ENCODE peak calls at places on chromosomes 3 and 15, in eight cellular contexts. Q is psoas muscle, F is BJ, N is lung, G is WTC11, V is GM06990, I is HL-60, M is upper lobe of left lung. X is an unnamed sample.

GRCh38 chr3:148866261-148866660 is 1.2 kb downstream of the CPA3 start:
- DNase-seq in N (no peak), F (no peak), V (no peak), G (no peak), I (no peak), Q (no peak), M (no peak), X (no peak)

GRCh38 chr15:100043069-100043641 is 298.6 kb downstream of the ADAMTS17 start:
- DNase-seq in I (no peak), G (no peak), Q (peak; percentile 40), N (no peak), F (peak; percentile 42), V (no peak), M (no peak), X (no peak)

GRCh38 chr15:74809951-74810350 is 2.7 kb upstream of the LMAN1L start:
- DNase-seq in V (no peak), N (no peak), Q (no peak), G (no peak), M (no peak), F (no peak), I (no peak), X (no peak)

GRCh38 chr3:189701934-189702693 is 70.9 kb downstream of the TP63 start:
- DNase-seq in G (no peak), V (no peak), F (no peak), M (no peak), N (no peak), Q (no peak), I (no peak), X (no peak)

GRCh38 chr3:193829781-193830180 is 236.8 kb downstream of the OPA1 start:
- DNase-seq in G (no peak), I (no peak), M (no peak), N (peak; percentile 66), F (no peak), Q (no peak), V (no peak), X (no peak)

GRCh38 chr15:32718082-32718821 is 448 bp downstream of the GREM1 start:
- DNase-seq in M (no peak), Q (no peak), G (peak; percentile 37), N (no peak), F (no peak), V (peak; percentile 19), I (no peak), X (no peak)

GRCh38 chr3:190131329-190131728 is 10.6 kb upstream of the P3H2 start:
- DNase-seq in Q (no peak), F (no peak), N (no peak), I (no peak), M (no peak), V (no peak), G (no peak), X (no peak)

GRCh38 chr3:108822167-108822897 is at the start of gene TRAT1:
- DNase-seq in V (no peak), F (no peak), I (no peak), N (no peak), M (no peak), Q (no peak), G (no peak), X (no peak)

GRCh38 chr15:78237146-78237545 is 2.8 kb upstream of the ACSBG1 start:
- DNase-seq in Q (no peak), V (no peak), M (no peak), F (no peak), G (no peak), I (no peak), N (no peak), X (no peak)

GRCh38 chr3:113839551-113839950 is 963 bp downstream of the GRAMD1C start:
- DNase-seq in V (no peak), I (no peak), M (no peak), N (no peak), Q (no peak), F (no peak), G (no peak), X (no peak)

GRCh38 chr3:96843505-96844203 is 29.3 kb downstream of the EPHA6 start:
- DNase-seq in N (no peak), M (no peak), Q (no peak), F (no peak), I (no peak), V (no peak), G (no peak), X (no peak)

GRCh38 chr15:65082303-65082958 is 5.9 kb downstream of the KBTBD13 start:
- DNase-seq in Q (no peak), F (no peak), G (peak; percentile 48), I (no peak), N (no peak), V (no peak), M (no peak), X (no peak)

GRCh38 chr3:8486434-8486833 is 15.2 kb upstream of the LMCD1 start:
- DNase-seq in I (no peak), N (no peak), Q (no peak), M (no peak), V (no peak), F (no peak), G (no peak), X (no peak)

GRCh38 chr15:96028620-96029019 is 301.9 kb upstream of the NR2F2 start:
- DNase-seq in I (no peak), N (no peak), Q (no peak), M (no peak), F (no peak), G (no peak), V (no peak), X (no peak)
- TF ChIP-seq CTCF in I (no peak), N (no peak), Q (no peak), M (no peak), F (no peak), G (no peak), V (no peak), X (no peak)

GRCh38 chr3:120623719-120624093 is 27.6 kb downstream of the NDUFB4 start:
- DNase-seq in M (no peak), N (no peak), I (no peak), G (no peak), V (no peak), Q (no peak), F (no peak), X (no peak)

GRCh38 chr3:120622457-120622856 is 26.3 kb downstream of the NDUFB4 start:
- DNase-seq in F (no peak), G (no peak), M (no peak), Q (no peak), I (no peak), V (peak; percentile 1), N (no peak), X (no peak)

GRCh38 chr3:120625199-120625598 is 29.1 kb downstream of the NDUFB4 start:
- DNase-seq in M (no peak), N (no peak), I (no peak), Q (no peak), G (no peak), V (no peak), F (no peak), X (peak; percentile 17)

GRCh38 chr3:120622870-120623718 is 27.0 kb downstream of the NDUFB4 start:
- DNase-seq in M (no peak), G (peak; percentile 69), Q (no peak), V (no peak), F (peak; percentile 46), I (peak; percentile 21), N (no peak), X (peak; percentile 35)
- TF ChIP-seq CTCF in M (no peak), G (peak; percentile 30), Q (no peak), V (peak; percentile 23), F (no peak), I (no peak), N (no peak), X (peak; percentile 19)

DNA sequence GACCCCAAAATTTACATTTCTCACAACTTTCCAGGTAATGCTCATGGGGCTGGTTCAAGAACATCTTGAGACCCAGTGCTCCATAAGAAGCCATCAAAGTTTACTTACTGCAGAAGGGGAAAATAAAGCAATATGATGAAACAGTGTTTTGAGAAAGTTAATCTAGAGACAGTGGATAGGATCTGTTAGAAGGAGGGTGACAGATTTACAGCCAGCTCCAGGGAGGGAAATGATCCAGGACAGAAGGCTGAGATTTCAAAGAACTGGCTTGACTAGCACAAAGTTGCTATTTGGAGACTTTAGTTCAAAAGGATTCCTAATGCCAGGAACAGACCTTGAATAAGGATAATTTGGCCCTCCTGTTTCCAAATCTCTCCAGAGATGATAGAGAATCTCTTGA is 166.5 kb upstream of the NECTIN3 start:
- DNase-seq in M (no peak), Q (no peak), I (no peak), N (no peak), G (no peak), V (no peak), F (no peak), X (no peak)
- TF ChIP-seq CTCF in M (no peak), Q (no peak), I (no peak), N (no peak), G (no peak), V (no peak), F (no peak), X (no peak)

DNA sequence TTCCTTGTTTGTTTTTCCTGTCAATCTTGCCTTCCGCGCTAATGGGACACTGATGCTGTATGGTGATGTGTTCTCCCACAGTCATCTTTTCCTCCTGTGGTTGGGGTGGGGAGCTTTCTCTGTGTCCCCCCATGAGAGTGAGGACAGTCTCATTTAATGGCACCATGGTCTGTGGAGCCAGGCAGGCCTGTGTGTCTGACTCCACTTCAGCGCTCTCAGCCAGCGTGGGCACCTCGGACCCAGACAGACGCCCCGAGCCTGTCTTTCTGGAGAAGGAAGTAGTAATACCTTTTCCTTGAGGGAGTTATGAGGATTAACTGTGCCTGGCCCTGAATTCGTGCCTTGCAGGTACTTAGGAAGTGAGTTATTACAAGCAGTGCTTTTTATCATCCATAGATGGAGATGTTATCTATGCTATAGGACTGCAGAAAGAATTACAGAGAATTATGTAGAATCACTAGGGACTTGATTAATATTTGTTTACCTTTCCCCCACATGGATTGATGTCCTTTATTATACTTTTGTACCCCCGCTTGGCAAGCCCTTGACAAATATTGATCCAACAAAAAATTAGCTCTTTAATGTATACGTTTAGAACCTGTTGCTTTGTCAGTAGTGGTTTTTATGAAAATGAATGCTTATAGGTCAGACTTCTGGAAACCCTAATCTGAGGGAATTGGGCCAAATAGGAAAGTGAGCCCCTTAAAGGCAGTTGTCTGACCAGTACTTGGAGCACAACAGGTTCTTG is 152.4 kb downstream of the PGPEP1L start:
- DNase-seq in I (no peak), V (no peak), Q (no peak), M (peak; percentile 25), G (no peak), N (no peak), F (no peak), X (no peak)
- TF ChIP-seq CTCF in I (no peak), V (no peak), Q (no peak), M (no peak), G (no peak), N (no peak), F (no peak), X (no peak)

X was measured in right lobe of liver.